ENCODE peak calls at places on chromosomes 12 and 14, in eight cellular contexts. C is neural progenitor cell; B is CD8-positive, alpha-beta T cell; N is esophagus squamous epithelium; A is Panc1; L is PC-3; M is OCI-LY7; F is AG10803. W is an unnamed sample.

GRCh38 chr12:122834229-122834920 is 882 bp upstream of the HIP1R start:
- DNase-seq in C (peak; percentile 95), B (no peak), N (no peak), A (no peak), L (peak; percentile 74), M (no peak), F (peak; percentile 36), W (peak; percentile 45)

GRCh38 chr12:120932956-120933526 is 28.9 kb upstream of the SPPL3 start:
- DNase-seq in C (no peak), B (no peak), N (no peak), A (no peak), L (no peak), M (no peak), F (no peak), W (no peak)

GRCh38 chr12:7302536-7303113 is 1.2 kb upstream of the ACSM4 start:
- DNase-seq in C (no peak), B (no peak), N (no peak), A (no peak), L (no peak), M (no peak), F (no peak), W (no peak)

GRCh38 chr14:81565441-81566290 is 32.0 kb upstream of the SEL1L start:
- DNase-seq in C (peak; percentile 59), B (no peak), N (no peak), A (no peak), L (peak; percentile 57), M (peak; percentile 54), F (peak; percentile 8), W (peak; percentile 29)

GRCh38 chr12:3458041-3458440 is 33.0 kb upstream of the PRMT8 start:
- DNase-seq in C (no peak), B (no peak), N (no peak), A (no peak), L (peak; percentile 68), M (no peak), F (peak; percentile 7), W (no peak)

GRCh38 chr12:111285191-111285590 is 83.7 kb downstream of the PHETA1 start:
- DNase-seq in C (peak; percentile 76), B (no peak), N (no peak), A (no peak), L (no peak), M (no peak), F (no peak), W (no peak)

GRCh38 chr14:99233222-99234035 is 38.6 kb downstream of the BCL11B start:
- DNase-seq in C (no peak), B (no peak), N (no peak), A (no peak), L (no peak), M (no peak), F (no peak), W (no peak)

GRCh38 chr12:106302401-106303201 is at the start of gene TCP11L2:
- DNase-seq in C (peak; percentile 91), B (peak; percentile 90), N (peak; percentile 61), A (no peak), L (peak; percentile 77), M (peak; percentile 89), F (peak; percentile 80), W (peak; percentile 88)

GRCh38 chr12:131075611-131076010 is 121.9 kb downstream of the ADGRD1 start:
- DNase-seq in C (no peak), B (no peak), N (no peak), A (no peak), L (no peak), M (no peak), F (no peak), W (no peak)

GRCh38 chr12:8145754-8146415 is 10.9 kb upstream of the ZNF705A start:
- DNase-seq in C (peak; percentile 65), B (no peak), N (no peak), A (no peak), L (no peak), M (no peak), F (peak; percentile 98), W (peak; percentile 93)

GRCh38 chr14:63952933-63953437 is 100.2 kb downstream of the SYNE2 start:
- DNase-seq in C (no peak), B (no peak), N (no peak), A (no peak), L (no peak), M (no peak), F (peak; percentile 59), W (peak; percentile 77)

GRCh38 chr12:130787445-130788410 is 51.3 kb downstream of the STX2 start:
- DNase-seq in C (peak; percentile 76), B (no peak), N (no peak), A (no peak), L (no peak), M (no peak), F (no peak), W (peak; percentile 75)

GRCh38 chr14:92728781-92729364 is 19.6 kb downstream of the LGMN start:
- DNase-seq in C (no peak), B (no peak), N (no peak), A (no peak), L (peak; percentile 92), M (no peak), F (no peak), W (peak; percentile 71)

GRCh38 chr14:60061371-60061770 is 30.4 kb upstream of the PCNX4 start:
- DNase-seq in C (no peak), B (no peak), N (no peak), A (no peak), L (peak; percentile 99), M (no peak), F (peak; percentile 7), W (no peak)

GRCh38 chr12:115222220-115222619 is 538.2 kb upstream of the TBX3 start:
- DNase-seq in C (no peak), B (no peak), N (no peak), A (no peak), L (no peak), M (no peak), F (no peak), W (no peak)

GRCh38 chr14:61569308-61569707 is 126.0 kb upstream of the HIF1A start:
- DNase-seq in C (no peak), B (no peak), N (no peak), A (no peak), L (no peak), M (peak; percentile 42), F (no peak), W (no peak)

GRCh38 chr14:61570188-61570960 is 124.9 kb upstream of the HIF1A start:
- DNase-seq in C (no peak), B (no peak), N (no peak), A (no peak), L (peak; percentile 70), M (no peak), F (peak; percentile 57), W (no peak)

GRCh38 chr14:61568572-61569011 is 126.7 kb upstream of the HIF1A start:
- DNase-seq in C (peak; percentile 58), B (peak; percentile 27), N (peak; percentile 28), A (no peak), L (peak; percentile 57), M (peak; percentile 98), F (no peak), W (no peak)

GRCh38 chr14:61570961-61571299 is 124.4 kb upstream of the HIF1A start:
- DNase-seq in C (no peak), B (no peak), N (no peak), A (no peak), L (no peak), M (no peak), F (no peak), W (peak; percentile 55)

DNA sequence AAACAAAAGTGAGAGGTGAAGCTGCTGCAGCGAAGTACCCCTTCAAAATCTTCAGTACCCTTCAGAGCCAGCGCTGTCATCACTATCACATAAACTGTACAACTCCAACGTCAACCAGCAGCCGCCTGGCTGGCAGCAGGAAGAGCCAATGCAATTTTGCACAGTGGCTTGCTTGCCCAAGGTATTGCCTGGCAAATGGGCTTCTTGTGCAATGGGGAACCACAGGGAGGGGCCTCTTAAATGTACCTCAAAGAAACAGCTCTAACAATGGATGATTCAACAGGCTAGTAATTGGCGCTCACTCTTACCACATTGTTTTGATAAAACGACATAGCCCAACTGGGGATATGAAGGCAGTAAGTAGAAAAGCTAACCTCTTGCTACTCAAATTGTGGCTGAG is 125.5 kb upstream of the HIF1A start:
- DNase-seq in C (no peak), B (peak; percentile 22), N (no peak), A (no peak), L (peak; percentile 95), M (peak; percentile 35), F (peak; percentile 96), W (peak; percentile 98)
- H3K4me3 ChIP-seq in C (no peak overlapping the region), B (no peak overlapping the region), N (no peak overlapping the region), A (no peak overlapping the region), L (no peak overlapping the region), M (peak overlapping the region; percentile 47), F (no peak overlapping the region), W (peak overlapping the region; percentile 47)

GRCh38 chr12:71478277-71478676 is 38.7 kb downstream of the LGR5 start:
- DNase-seq in C (no peak), B (no peak), N (no peak), A (no peak), L (no peak), M (no peak), F (no peak), W (no peak)
- TF ChIP-seq CTCF in C (no peak), B (no peak), N (no peak), A (no peak), L (peak; percentile 26), M (no peak), F (peak; percentile 31), W (no peak)

DNA sequence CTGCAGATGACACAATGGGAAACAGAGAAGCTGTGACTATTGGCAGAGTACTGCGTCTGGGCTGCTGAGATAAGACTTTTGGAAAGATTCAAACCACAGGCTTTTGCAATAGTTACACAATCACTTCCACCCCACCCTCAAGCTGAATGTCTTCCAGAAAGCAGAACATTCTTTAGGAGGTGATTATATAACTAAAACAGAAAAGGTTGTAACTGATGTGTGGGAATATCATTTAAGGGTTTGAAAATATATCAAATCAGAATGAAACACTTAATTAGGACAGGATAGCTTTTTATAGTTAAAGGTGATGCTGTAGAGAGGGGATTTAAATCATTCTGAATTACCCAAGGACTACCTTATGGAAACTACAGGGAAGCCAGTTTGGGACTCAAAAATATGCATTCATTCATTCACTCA is 75.2 kb upstream of the TMPO start:
- DNase-seq in C (no peak), B (no peak), N (no peak), A (no peak), L (peak; percentile 60), M (no peak), F (peak; percentile 96), W (peak; percentile 98)
- H3K4me3 ChIP-seq in C (no peak overlapping the region), B (no peak overlapping the region), N (no peak overlapping the region), A (no peak overlapping the region), L (no peak overlapping the region), M (no peak overlapping the region), F (no peak overlapping the region), W (no peak overlapping the region)

GRCh38 chr14:103057372-103058208 is at the start of gene CDC42BPB:
- DNase-seq in C (peak; percentile 98), B (peak; percentile 36), N (no peak), A (no peak), L (peak; percentile 95), M (no peak), F (peak; percentile 92), W (peak; percentile 87)

GRCh38 chr14:103056322-103057027 is 874 bp downstream of the CDC42BPB start:
- DNase-seq in C (peak; percentile 78), B (no peak), N (no peak), A (no peak), L (peak; percentile 71), M (no peak), F (peak; percentile 64), W (peak; percentile 69)

GRCh38 chr14:103057028-103057371 is 349 bp downstream of the CDC42BPB start:
- DNase-seq in C (no peak), B (no peak), N (no peak), A (no peak), L (no peak), M (no peak), F (peak; percentile 19), W (peak; percentile 23)

GRCh38 chr14:103059556-103059955 is 2.2 kb upstream of the CDC42BPB start:
- DNase-seq in C (no peak), B (no peak), N (no peak), A (no peak), L (no peak), M (no peak), F (no peak), W (no peak)

GRCh38 chr14:103058209-103059055 is 1.1 kb upstream of the CDC42BPB start:
- DNase-seq in C (no peak), B (no peak), N (no peak), A (no peak), L (peak; percentile 13), M (no peak), F (peak; percentile 11), W (no peak)
- TF ChIP-seq CTCF in C (no peak), B (no peak), N (no peak), A (no peak), L (no peak), M (no peak), F (no peak), W (no peak)